ENCODE peak calls at places on chromosomes 4 and X, in eight cellular contexts. One of them, this sample, is unnamed.

GRCh38 chr4:111064342-111064993 is 441.6 kb upstream of the PITX2 start:
- DNase-seq in activated CD8-positive, alpha-beta T cell treated with anti-CD3 and anti-CD28 coated beads for 36 hours: no peak
- DNase-seq in AG08396: no peak
- DNase-seq in ovary: no peak
- DNase-seq in RPMI8226: no peak
- DNase-seq in DMS53: peak; percentile 32
- DNase-seq in left lung: no peak
- DNase-seq in EL: peak; percentile 92
- DNase-seq in this sample: no peak

GRCh38 chrX:152912641-152913040 is 14.8 kb downstream of the ZNF185 start:
- DNase-seq in activated CD8-positive, alpha-beta T cell treated with anti-CD3 and anti-CD28 coated beads for 36 hours: no peak
- DNase-seq in AG08396: no peak
- DNase-seq in ovary: no peak
- DNase-seq in RPMI8226: no peak
- DNase-seq in DMS53: no peak
- DNase-seq in left lung: no peak
- DNase-seq in EL: no peak
- DNase-seq in this sample: no peak

GRCh38 chr4:54066718-54067129 is 2.3 kb upstream of the CHIC2 start:
- DNase-seq in activated CD8-positive, alpha-beta T cell treated with anti-CD3 and anti-CD28 coated beads for 36 hours: no peak
- DNase-seq in AG08396: no peak
- DNase-seq in ovary: no peak
- DNase-seq in RPMI8226: no peak
- DNase-seq in DMS53: no peak
- DNase-seq in left lung: no peak
- DNase-seq in EL: no peak
- DNase-seq in this sample: no peak

GRCh38 chrX:153598541-153599191 is at the start of gene CCNQ:
- DNase-seq in activated CD8-positive, alpha-beta T cell treated with anti-CD3 and anti-CD28 coated beads for 36 hours: peak; percentile 23
- DNase-seq in AG08396: peak; percentile 48
- DNase-seq in ovary: peak; percentile 36
- DNase-seq in RPMI8226: peak; percentile 49
- DNase-seq in DMS53: peak; percentile 71
- DNase-seq in left lung: no peak
- DNase-seq in EL: peak; percentile 33
- DNase-seq in this sample: peak; percentile 40

GRCh38 chr4:82126641-82127040 is 247.2 kb downstream of the HNRNPD start:
- DNase-seq in activated CD8-positive, alpha-beta T cell treated with anti-CD3 and anti-CD28 coated beads for 36 hours: no peak
- DNase-seq in AG08396: no peak
- DNase-seq in ovary: no peak
- DNase-seq in RPMI8226: no peak
- DNase-seq in DMS53: no peak
- DNase-seq in left lung: no peak
- DNase-seq in EL: no peak
- DNase-seq in this sample: no peak

GRCh38 chr4:186684220-186684619 is 39.4 kb downstream of the FAT1 start:
- DNase-seq in activated CD8-positive, alpha-beta T cell treated with anti-CD3 and anti-CD28 coated beads for 36 hours: no peak
- DNase-seq in AG08396: no peak
- DNase-seq in ovary: no peak
- DNase-seq in RPMI8226: no peak
- DNase-seq in DMS53: no peak
- DNase-seq in left lung: no peak
- DNase-seq in EL: no peak
- DNase-seq in this sample: no peak

GRCh38 chr4:122151982-122152698 is at the start of gene BLTP1:
- DNase-seq in activated CD8-positive, alpha-beta T cell treated with anti-CD3 and anti-CD28 coated beads for 36 hours: peak; percentile 87
- DNase-seq in AG08396: peak; percentile 96
- DNase-seq in ovary: peak; percentile 91
- DNase-seq in RPMI8226: peak; percentile 82
- DNase-seq in DMS53: peak; percentile 83
- DNase-seq in left lung: peak; percentile 99
- DNase-seq in EL: peak; percentile 77
- DNase-seq in this sample: peak; percentile 88

GRCh38 chrX:136176399-136176825 is 29.1 kb downstream of the FHL1 start:
- DNase-seq in activated CD8-positive, alpha-beta T cell treated with anti-CD3 and anti-CD28 coated beads for 36 hours: no peak
- DNase-seq in AG08396: peak; percentile 49
- DNase-seq in ovary: no peak
- DNase-seq in RPMI8226: no peak
- DNase-seq in DMS53: no peak
- DNase-seq in left lung: no peak
- DNase-seq in EL: peak; percentile 85
- DNase-seq in this sample: no peak

GRCh38 chr4:145289403-145290076 is 109.2 kb upstream of the OTUD4 start:
- DNase-seq in activated CD8-positive, alpha-beta T cell treated with anti-CD3 and anti-CD28 coated beads for 36 hours: no peak
- DNase-seq in AG08396: peak; percentile 31
- DNase-seq in ovary: no peak
- DNase-seq in RPMI8226: no peak
- DNase-seq in DMS53: no peak
- DNase-seq in left lung: no peak
- DNase-seq in EL: no peak
- DNase-seq in this sample: no peak

GRCh38 chr4:123954220-123954619 is 557.6 kb downstream of the SPRY1 start:
- DNase-seq in activated CD8-positive, alpha-beta T cell treated with anti-CD3 and anti-CD28 coated beads for 36 hours: no peak
- DNase-seq in AG08396: no peak
- DNase-seq in ovary: no peak
- DNase-seq in RPMI8226: no peak
- DNase-seq in DMS53: no peak
- DNase-seq in left lung: no peak
- DNase-seq in EL: no peak
- DNase-seq in this sample: no peak

GRCh38 chr4:140049024-140049923 is 104.7 kb downstream of the MAML3 start:
- DNase-seq in activated CD8-positive, alpha-beta T cell treated with anti-CD3 and anti-CD28 coated beads for 36 hours: peak; percentile 74
- DNase-seq in AG08396: no peak
- DNase-seq in ovary: peak; percentile 68
- DNase-seq in RPMI8226: peak; percentile 61
- DNase-seq in DMS53: peak; percentile 96
- DNase-seq in left lung: no peak
- DNase-seq in EL: peak; percentile 43
- DNase-seq in this sample: peak; percentile 74

GRCh38 chr4:17027495-17027894 is 129.1 kb upstream of the LDB2 start:
- DNase-seq in activated CD8-positive, alpha-beta T cell treated with anti-CD3 and anti-CD28 coated beads for 36 hours: no peak
- DNase-seq in AG08396: peak; percentile 81
- DNase-seq in ovary: no peak
- DNase-seq in RPMI8226: no peak
- DNase-seq in DMS53: no peak
- DNase-seq in left lung: no peak
- DNase-seq in EL: peak; percentile 96
- DNase-seq in this sample: no peak

GRCh38 chr4:60201052-60201673 is 999.0 kb upstream of the ADGRL3 start:
- DNase-seq in activated CD8-positive, alpha-beta T cell treated with anti-CD3 and anti-CD28 coated beads for 36 hours: peak; percentile 53
- DNase-seq in AG08396: peak; percentile 31
- DNase-seq in ovary: no peak
- DNase-seq in RPMI8226: peak; percentile 49
- DNase-seq in DMS53: peak; percentile 66
- DNase-seq in left lung: no peak
- DNase-seq in EL: peak; percentile 39
- DNase-seq in this sample: peak; percentile 55

This sample was measured in OCI-LY7.